ENCODE peak calls at places on chromosomes 2 and 18, in six cellular contexts. One of them, this sample, is unnamed.

GRCh38 chr2:128276878-128277675 is 41.6 kb downstream of the HS6ST1 start:
- DNase-seq in progenitor cell of endocrine pancreas: no peak
- DNase-seq in pulmonary artery endothelial cell: no peak
- DNase-seq in Right ventricle myocardium inferior: no peak
- DNase-seq in M059J: no peak
- DNase-seq in GM04504: no peak
- DNase-seq in this sample: no peak

GRCh38 chr2:177604291-177605065 is 211.9 kb downstream of the AGPS start:
- DNase-seq in pulmonary artery endothelial cell: peak
- DNase-seq in Right ventricle myocardium inferior: no peak
- DNase-seq in progenitor cell of endocrine pancreas: no peak
- DNase-seq in GM04504: peak
- DNase-seq in M059J: peak
- DNase-seq in this sample: peak

GRCh38 chr2:62398295-62398855 is 107.6 kb downstream of the TMEM17 start:
- DNase-seq in Right ventricle myocardium inferior: no peak
- DNase-seq in M059J: no peak
- DNase-seq in pulmonary artery endothelial cell: no peak
- DNase-seq in progenitor cell of endocrine pancreas: no peak
- DNase-seq in GM04504: no peak
- DNase-seq in this sample: no peak

GRCh38 chr2:97906309-97906708 is 89.4 kb downstream of the TMEM131 start:
- DNase-seq in GM04504: no peak
- DNase-seq in Right ventricle myocardium inferior: no peak
- DNase-seq in M059J: peak
- DNase-seq in progenitor cell of endocrine pancreas: no peak
- DNase-seq in pulmonary artery endothelial cell: no peak
- DNase-seq in this sample: no peak

GRCh38 chr18:55543130-55543704 is 44.8 kb downstream of the TCF4 start:
- DNase-seq in M059J: no peak
- DNase-seq in GM04504: no peak
- DNase-seq in Right ventricle myocardium inferior: no peak
- DNase-seq in pulmonary artery endothelial cell: no peak
- DNase-seq in progenitor cell of endocrine pancreas: no peak
- DNase-seq in this sample: no peak

GRCh38 chr2:222142027-222142426 is 156.8 kb downstream of the PAX3 start:
- DNase-seq in progenitor cell of endocrine pancreas: no peak
- DNase-seq in Right ventricle myocardium inferior: no peak
- DNase-seq in M059J: peak
- DNase-seq in pulmonary artery endothelial cell: no peak
- DNase-seq in GM04504: peak
- DNase-seq in this sample: peak

GRCh38 chr2:174012347-174013309 is 47.5 kb upstream of the SP3 start:
- DNase-seq in GM04504: no peak
- DNase-seq in Right ventricle myocardium inferior: peak
- DNase-seq in progenitor cell of endocrine pancreas: no peak
- DNase-seq in M059J: peak
- DNase-seq in pulmonary artery endothelial cell: no peak
- DNase-seq in this sample: no peak

GRCh38 chr2:46488389-46488788 is 9.0 kb downstream of the TMEM247 start:
- DNase-seq in pulmonary artery endothelial cell: no peak
- DNase-seq in Right ventricle myocardium inferior: no peak
- DNase-seq in M059J: peak
- DNase-seq in GM04504: no peak
- DNase-seq in progenitor cell of endocrine pancreas: no peak
- DNase-seq in this sample: no peak

GRCh38 chr18:70452501-70452900 is 163.7 kb downstream of the SOCS6 start:
- DNase-seq in Right ventricle myocardium inferior: no peak
- DNase-seq in pulmonary artery endothelial cell: no peak
- DNase-seq in M059J: no peak
- DNase-seq in progenitor cell of endocrine pancreas: no peak
- DNase-seq in GM04504: no peak
- DNase-seq in this sample: no peak

GRCh38 chr2:217465136-217465535 is 537.7 kb downstream of the TNS1 start:
- DNase-seq in M059J: no peak
- DNase-seq in pulmonary artery endothelial cell: no peak
- DNase-seq in GM04504: no peak
- DNase-seq in progenitor cell of endocrine pancreas: no peak
- DNase-seq in Right ventricle myocardium inferior: no peak
- DNase-seq in this sample: no peak

GRCh38 chr2:46351388-46352141 is 54.4 kb downstream of the EPAS1 start:
- DNase-seq in pulmonary artery endothelial cell: peak
- DNase-seq in GM04504: no peak
- DNase-seq in M059J: no peak
- DNase-seq in Right ventricle myocardium inferior: peak
- DNase-seq in progenitor cell of endocrine pancreas: no peak
- DNase-seq in this sample: no peak

GRCh38 chr2:57759822-57760300 is 286.7 kb upstream of the VRK2 start:
- DNase-seq in GM04504: peak
- DNase-seq in pulmonary artery endothelial cell: peak
- DNase-seq in Right ventricle myocardium inferior: peak
- DNase-seq in progenitor cell of endocrine pancreas: peak
- DNase-seq in M059J: peak
- DNase-seq in this sample: peak

GRCh38 chr2:148533004-148533403 is 111.5 kb upstream of the EPC2 start:
- DNase-seq in M059J: no peak
- DNase-seq in pulmonary artery endothelial cell: no peak
- DNase-seq in GM04504: no peak
- DNase-seq in Right ventricle myocardium inferior: no peak
- DNase-seq in progenitor cell of endocrine pancreas: no peak
- DNase-seq in this sample: no peak

GRCh38 chr2:207437136-207437856 is 92.5 kb upstream of the CREB1 start:
- DNase-seq in Right ventricle myocardium inferior: no peak
- DNase-seq in GM04504: no peak
- DNase-seq in M059J: no peak
- DNase-seq in progenitor cell of endocrine pancreas: no peak
- DNase-seq in pulmonary artery endothelial cell: no peak
- DNase-seq in this sample: no peak

GRCh38 chr2:239099474-239099873 is 251.6 kb downstream of the TWIST2 start:
- DNase-seq in Right ventricle myocardium inferior: no peak
- DNase-seq in progenitor cell of endocrine pancreas: no peak
- DNase-seq in M059J: no peak
- DNase-seq in GM04504: no peak
- DNase-seq in pulmonary artery endothelial cell: no peak
- DNase-seq in this sample: no peak

GRCh38 chr2:217283505-217283904 is 423.6 kb upstream of the TNP1 start:
- DNase-seq in GM04504: no peak
- DNase-seq in Right ventricle myocardium inferior: no peak
- DNase-seq in pulmonary artery endothelial cell: no peak
- DNase-seq in M059J: no peak
- DNase-seq in progenitor cell of endocrine pancreas: no peak
- DNase-seq in this sample: peak

GRCh38 chr2:237714690-237715458 is 83.7 kb upstream of the RBM44 start:
- DNase-seq in pulmonary artery endothelial cell: no peak
- DNase-seq in progenitor cell of endocrine pancreas: no peak
- DNase-seq in GM04504: no peak
- DNase-seq in Right ventricle myocardium inferior: no peak
- DNase-seq in M059J: no peak
- DNase-seq in this sample: no peak

GRCh38 chr2:48332286-48332685 is 197.7 kb upstream of the STON1 start:
- DNase-seq in M059J: no peak
- DNase-seq in pulmonary artery endothelial cell: no peak
- DNase-seq in progenitor cell of endocrine pancreas: no peak
- DNase-seq in GM04504: no peak
- DNase-seq in Right ventricle myocardium inferior: no peak
- DNase-seq in this sample: no peak

GRCh38 chr2:215215637-215216036 is 77.2 kb upstream of the ABCA12 start:
- DNase-seq in progenitor cell of endocrine pancreas: no peak
- DNase-seq in M059J: no peak
- DNase-seq in Right ventricle myocardium inferior: no peak
- DNase-seq in pulmonary artery endothelial cell: no peak
- DNase-seq in GM04504: no peak
- DNase-seq in this sample: no peak

GRCh38 chr2:38997784-38998183 is 108.1 kb downstream of the ARHGEF33 start:
- DNase-seq in progenitor cell of endocrine pancreas: no peak
- DNase-seq in M059J: peak
- DNase-seq in Right ventricle myocardium inferior: no peak
- DNase-seq in GM04504: peak
- DNase-seq in pulmonary artery endothelial cell: peak
- DNase-seq in this sample: peak

GRCh38 chr18:12462242-12462641 is 54.5 kb downstream of the PRELID3A start:
- DNase-seq in pulmonary artery endothelial cell: no peak
- DNase-seq in M059J: no peak
- DNase-seq in GM04504: no peak
- DNase-seq in Right ventricle myocardium inferior: no peak
- DNase-seq in progenitor cell of endocrine pancreas: no peak
- DNase-seq in this sample: no peak

GRCh38 chr18:41347057-41347456 is 608.0 kb upstream of the PIK3C3 start:
- DNase-seq in pulmonary artery endothelial cell: no peak
- DNase-seq in GM04504: peak
- DNase-seq in progenitor cell of endocrine pancreas: no peak
- DNase-seq in Right ventricle myocardium inferior: no peak
- DNase-seq in M059J: peak
- DNase-seq in this sample: no peak

This sample was measured in HFF-Myc.